ENCODE peak calls at places on chromosomes 7 and 10, in five cellular contexts. One of them, this sample, is unnamed.

GRCh38 chr10:4051011-4051407 is 266.0 kb upstream of the KLF6 start:
- DNase-seq in AG04450: no peak
- DNase-seq in stomach: no peak
- DNase-seq in endothelial cell: no peak
- DNase-seq in tibial artery: peak
- DNase-seq in this sample: no peak

GRCh38 chr7:44391746-44392617 is 66.6 kb upstream of the CAMK2B start:
- DNase-seq in AG04450: no peak
- DNase-seq in tibial artery: peak
- DNase-seq in endothelial cell: no peak
- DNase-seq in stomach: peak
- DNase-seq in this sample: no peak

GRCh38 chr7:137820677-137821420 is 25.9 kb downstream of the DGKI start:
- DNase-seq in tibial artery: peak
- DNase-seq in stomach: no peak
- DNase-seq in AG04450: peak
- DNase-seq in endothelial cell: no peak
- DNase-seq in this sample: peak

GRCh38 chr7:142508251-142508650 is 241.0 kb upstream of the PRSS1 start:
- DNase-seq in tibial artery: no peak
- DNase-seq in endothelial cell: no peak
- DNase-seq in AG04450: no peak
- DNase-seq in stomach: peak
- DNase-seq in this sample: no peak

GRCh38 chr7:53628775-53629174 is 593.3 kb downstream of the POM121L12 start:
- DNase-seq in endothelial cell: no peak
- DNase-seq in AG04450: no peak
- DNase-seq in stomach: no peak
- DNase-seq in tibial artery: no peak
- DNase-seq in this sample: no peak

GRCh38 chr7:10977113-10977512 is 3.4 kb downstream of the PHF14 start:
- DNase-seq in stomach: no peak
- DNase-seq in tibial artery: no peak
- DNase-seq in endothelial cell: no peak
- DNase-seq in AG04450: no peak
- DNase-seq in this sample: no peak

GRCh38 chr7:94580601-94581000 is 71.0 kb downstream of the CASD1 start:
- DNase-seq in stomach: no peak
- DNase-seq in endothelial cell: no peak
- DNase-seq in AG04450: peak
- DNase-seq in tibial artery: no peak
- DNase-seq in this sample: no peak

GRCh38 chr7:22731781-22732180 is 4.8 kb downstream of the IL6 start:
- DNase-seq in endothelial cell: no peak
- DNase-seq in stomach: no peak
- DNase-seq in AG04450: no peak
- DNase-seq in tibial artery: no peak
- DNase-seq in this sample: no peak

GRCh38 chr7:102917436-102918353 is 4.9 kb downstream of the LRRC17 start:
- DNase-seq in tibial artery: no peak
- DNase-seq in AG04450: no peak
- DNase-seq in endothelial cell: no peak
- DNase-seq in stomach: no peak
- DNase-seq in this sample: no peak

GRCh38 chr7:1922071-1922869 is 252.2 kb downstream of the ELFN1 start:
- DNase-seq in tibial artery: no peak
- DNase-seq in stomach: no peak
- DNase-seq in AG04450: no peak
- DNase-seq in endothelial cell: no peak
- DNase-seq in this sample: no peak

GRCh38 chr7:1920886-1921285 is 250.8 kb downstream of the ELFN1 start:
- DNase-seq in tibial artery: no peak
- DNase-seq in AG04450: no peak
- DNase-seq in endothelial cell: no peak
- DNase-seq in stomach: no peak
- DNase-seq in this sample: no peak

GRCh38 chr7:1924185-1924817 is 254.2 kb downstream of the ELFN1 start:
- DNase-seq in endothelial cell: no peak
- DNase-seq in AG04450: no peak
- DNase-seq in stomach: no peak
- DNase-seq in tibial artery: no peak
- DNase-seq in this sample: no peak

GRCh38 chr7:1923409-1924053 is 253.5 kb downstream of the ELFN1 start:
- DNase-seq in tibial artery: no peak
- DNase-seq in AG04450: no peak
- DNase-seq in stomach: no peak
- DNase-seq in endothelial cell: no peak
- DNase-seq in this sample: no peak

GRCh38 chr7:1922870-1923236 is 252.8 kb downstream of the ELFN1 start:
- DNase-seq in endothelial cell: no peak
- DNase-seq in tibial artery: no peak
- DNase-seq in stomach: no peak
- DNase-seq in AG04450: no peak
- DNase-seq in this sample: no peak
- TF ChIP-seq CTCF in endothelial cell: no peak
- TF ChIP-seq CTCF in tibial artery: no peak
- TF ChIP-seq CTCF in stomach: no peak
- TF ChIP-seq CTCF in AG04450: peak
- TF ChIP-seq CTCF in this sample: no peak

GRCh38 chr7:26627221-26627620 is 237.2 kb downstream of the SKAP2 start:
- DNase-seq in endothelial cell: no peak
- DNase-seq in tibial artery: no peak
- DNase-seq in AG04450: no peak
- DNase-seq in stomach: no peak
- DNase-seq in this sample: no peak
- TF ChIP-seq CTCF in endothelial cell: no peak
- TF ChIP-seq CTCF in tibial artery: no peak
- TF ChIP-seq CTCF in AG04450: no peak
- TF ChIP-seq CTCF in stomach: no peak
- TF ChIP-seq CTCF in this sample: no peak

GRCh38 chr10:60367014-60367413 is 22.7 kb downstream of the ANK3 start:
- DNase-seq in stomach: no peak
- DNase-seq in AG04450: no peak
- DNase-seq in endothelial cell: no peak
- DNase-seq in tibial artery: no peak
- DNase-seq in this sample: no peak
- TF ChIP-seq CTCF in stomach: no peak
- TF ChIP-seq CTCF in AG04450: no peak
- TF ChIP-seq CTCF in endothelial cell: no peak
- TF ChIP-seq CTCF in tibial artery: no peak
- TF ChIP-seq CTCF in this sample: no peak

GRCh38 chr7:34832020-34832419 is 174.0 kb downstream of the NPSR1 start:
- DNase-seq in endothelial cell: no peak
- DNase-seq in stomach: no peak
- DNase-seq in AG04450: no peak
- DNase-seq in tibial artery: no peak
- DNase-seq in this sample: no peak
- TF ChIP-seq CTCF in endothelial cell: no peak
- TF ChIP-seq CTCF in stomach: no peak
- TF ChIP-seq CTCF in AG04450: no peak
- TF ChIP-seq CTCF in tibial artery: no peak
- TF ChIP-seq CTCF in this sample: no peak

GRCh38 chr7:26584964-26585650 is 279.3 kb downstream of the SKAP2 start:
- DNase-seq in stomach: no peak
- DNase-seq in AG04450: no peak
- DNase-seq in endothelial cell: no peak
- DNase-seq in tibial artery: no peak
- DNase-seq in this sample: no peak
- TF ChIP-seq CTCF in stomach: no peak
- TF ChIP-seq CTCF in AG04450: no peak
- TF ChIP-seq CTCF in endothelial cell: no peak
- TF ChIP-seq CTCF in tibial artery: no peak
- TF ChIP-seq CTCF in this sample: no peak

GRCh38 chr10:124386186-124387077 is 32.3 kb downstream of the OAT start:
- DNase-seq in stomach: peak
- DNase-seq in AG04450: no peak
- DNase-seq in endothelial cell: no peak
- DNase-seq in tibial artery: peak
- DNase-seq in this sample: no peak

GRCh38 chr10:124388476-124388822 is 30.3 kb downstream of the OAT start:
- DNase-seq in stomach: no peak
- DNase-seq in AG04450: no peak
- DNase-seq in endothelial cell: no peak
- DNase-seq in tibial artery: peak
- DNase-seq in this sample: no peak

GRCh38 chr10:124388823-124389612 is 29.7 kb downstream of the OAT start:
- DNase-seq in tibial artery: peak
- DNase-seq in endothelial cell: peak
- DNase-seq in AG04450: peak
- DNase-seq in stomach: peak
- DNase-seq in this sample: peak

GRCh38 chr10:124385627-124386185 is 33.0 kb downstream of the OAT start:
- DNase-seq in AG04450: no peak
- DNase-seq in tibial artery: peak
- DNase-seq in endothelial cell: no peak
- DNase-seq in stomach: no peak
- DNase-seq in this sample: no peak

GRCh38 chr10:124387078-124387874 is 31.4 kb downstream of the OAT start:
- DNase-seq in AG04450: no peak
- DNase-seq in tibial artery: peak
- DNase-seq in stomach: peak
- DNase-seq in endothelial cell: no peak
- DNase-seq in this sample: no peak
- TF ChIP-seq CTCF in AG04450: no peak
- TF ChIP-seq CTCF in tibial artery: no peak
- TF ChIP-seq CTCF in stomach: no peak
- TF ChIP-seq CTCF in endothelial cell: no peak
- TF ChIP-seq CTCF in this sample: no peak

GRCh38 chr10:51090190-51090589 is 15.9 kb downstream of the PRKG1 start:
- DNase-seq in AG04450: no peak
- DNase-seq in stomach: no peak
- DNase-seq in endothelial cell: no peak
- DNase-seq in tibial artery: no peak
- DNase-seq in this sample: no peak
- TF ChIP-seq CTCF in AG04450: no peak
- TF ChIP-seq CTCF in stomach: no peak
- TF ChIP-seq CTCF in endothelial cell: no peak
- TF ChIP-seq CTCF in tibial artery: no peak
- TF ChIP-seq CTCF in this sample: no peak

DNA sequence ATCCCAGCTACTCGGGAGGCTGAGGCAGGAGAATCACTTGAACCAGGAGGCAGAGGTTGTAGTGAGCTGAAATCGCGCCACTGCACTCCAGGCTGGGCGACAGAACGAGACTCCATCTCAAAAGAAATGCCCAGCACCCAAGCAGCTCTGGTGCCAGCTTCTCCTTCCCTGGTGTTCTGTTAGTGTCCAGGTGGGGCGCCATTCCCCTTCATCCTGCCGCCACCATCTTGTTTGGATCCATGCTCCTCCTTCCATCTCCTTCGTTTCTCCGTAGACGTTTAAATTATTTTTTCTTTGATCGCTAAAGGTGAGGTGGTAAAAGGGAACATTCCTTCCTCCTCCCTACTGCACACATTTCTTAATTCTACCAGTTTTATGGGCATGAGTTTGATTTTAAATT is 30.3 kb downstream of the PROSER2 start:
- DNase-seq in endothelial cell: no peak
- DNase-seq in tibial artery: no peak
- DNase-seq in stomach: no peak
- DNase-seq in AG04450: no peak
- DNase-seq in this sample: no peak
- TF ChIP-seq CTCF in endothelial cell: peak
- TF ChIP-seq CTCF in tibial artery: no peak
- TF ChIP-seq CTCF in stomach: no peak
- TF ChIP-seq CTCF in AG04450: peak
- TF ChIP-seq CTCF in this sample: no peak

GRCh38 chr7:107982918-107983389 is 20.0 kb downstream of the LAMB1 start:
- DNase-seq in endothelial cell: no peak
- DNase-seq in tibial artery: no peak
- DNase-seq in stomach: no peak
- DNase-seq in AG04450: no peak
- DNase-seq in this sample: no peak
- TF ChIP-seq CTCF in endothelial cell: peak
- TF ChIP-seq CTCF in tibial artery: no peak
- TF ChIP-seq CTCF in stomach: no peak
- TF ChIP-seq CTCF in AG04450: peak
- TF ChIP-seq CTCF in this sample: peak

DNA sequence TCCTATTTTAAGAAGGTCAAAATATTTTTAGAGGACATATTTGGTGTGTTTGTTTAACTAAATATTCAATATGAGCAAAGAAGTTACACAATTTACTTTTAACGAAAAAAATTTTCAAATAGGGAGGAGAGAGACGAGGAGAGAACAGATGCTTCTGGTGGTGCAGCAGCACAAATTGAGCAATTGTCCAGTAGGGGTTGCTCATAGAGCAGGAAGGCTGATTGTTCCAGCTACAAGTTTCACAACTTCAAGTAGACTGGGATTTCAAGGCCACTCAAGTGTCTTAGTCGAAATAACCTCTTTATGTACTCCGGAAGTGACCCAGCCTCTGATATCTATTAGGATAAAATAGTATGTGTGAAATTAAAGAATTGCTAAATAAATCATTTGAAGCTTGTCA is 197.9 kb downstream of the HDAC9 start:
- DNase-seq in stomach: no peak
- DNase-seq in tibial artery: no peak
- DNase-seq in AG04450: peak
- DNase-seq in endothelial cell: peak
- DNase-seq in this sample: no peak
- TF ChIP-seq CTCF in stomach: no peak
- TF ChIP-seq CTCF in tibial artery: peak
- TF ChIP-seq CTCF in AG04450: peak
- TF ChIP-seq CTCF in endothelial cell: no peak
- TF ChIP-seq CTCF in this sample: no peak